ENCODE peak calls at places on chromosome 9, in ten cellular contexts. D is cardiac fibroblast; U is heart right ventricle; R is chondrocyte; Y is activated CD8-positive, alpha-beta memory T cell treated with anti-CD3 and anti-CD28 coated beads, Interleukin-2, amount 50 U/mL, for 48 hours; V is GM06990; E is neural progenitor cell; K is left cardiac atrium; Q is RCC 7860; C is T47D. Z is an unnamed sample.

GRCh38 chr9:79611091-79611614 is 39.4 kb downstream of the TLE4 start:
- DNase-seq in D (peak), U (no peak), R (no peak), Y (no peak), V (peak), E (peak), K (no peak), Q (peak), C (no peak), Z (no peak)

GRCh38 chr9:113386571-113387393 is 10.0 kb upstream of the HDHD3 start:
- DNase-seq in D (no peak), U (no peak), R (no peak), Y (no peak), V (no peak), E (no peak), K (no peak), Q (no peak), C (no peak), Z (no peak)

GRCh38 chr9:111891910-111892499 is 4.6 kb upstream of the UGCG start:
- DNase-seq in D (no peak), U (no peak), R (no peak), Y (no peak), V (no peak), E (no peak), K (no peak), Q (no peak), C (no peak), Z (peak)

GRCh38 chr9:136748201-136748600 is at the start of gene LCN6:
- DNase-seq in D (no peak), U (no peak), R (no peak), Y (no peak), V (no peak), E (no peak), K (peak), Q (no peak), C (no peak), Z (no peak)

GRCh38 chr9:96217756-96218693 is 84.0 kb downstream of the HSD17B3 start:
- DNase-seq in D (peak), U (peak), R (no peak), Y (peak), V (peak), E (peak), K (peak), Q (peak), C (peak), Z (peak)

GRCh38 chr9:107751522-107752235 is 262.1 kb upstream of the KLF4 start:
- DNase-seq in D (peak), U (no peak), R (no peak), Y (no peak), V (peak), E (no peak), K (no peak), Q (peak), C (no peak), Z (peak)

GRCh38 chr9:98786750-98787510 is 9.4 kb downstream of the ANKS6 start:
- DNase-seq in D (no peak), U (no peak), R (no peak), Y (peak), V (no peak), E (no peak), K (no peak), Q (no peak), C (no peak), Z (no peak)

GRCh38 chr9:137619240-137620090 is 660 bp downstream of the EHMT1 start:
- DNase-seq in D (peak), U (no peak), R (no peak), Y (peak), V (peak), E (peak), K (no peak), Q (no peak), C (no peak), Z (peak)

GRCh38 chr9:113154936-113155335 is 4.1 kb downstream of the SLC31A2 start:
- DNase-seq in D (peak), U (no peak), R (no peak), Y (peak), V (no peak), E (no peak), K (no peak), Q (no peak), C (no peak), Z (no peak)

GRCh38 chr9:127742435-127743088 is 7.5 kb upstream of the TOR2A start:
- DNase-seq in D (peak), U (no peak), R (no peak), Y (no peak), V (no peak), E (peak), K (no peak), Q (peak), C (no peak), Z (no peak)

GRCh38 chr9:127930298-127931091 is at the start of gene PIP5KL1:
- DNase-seq in D (peak), U (peak), R (no peak), Y (peak), V (peak), E (peak), K (peak), Q (peak), C (peak), Z (peak)

GRCh38 chr9:14824481-14824880 is 85.7 kb downstream of the FREM1 start:
- DNase-seq in D (no peak), U (no peak), R (no peak), Y (no peak), V (no peak), E (no peak), K (no peak), Q (no peak), C (no peak), Z (no peak)

GRCh38 chr9:113156880-113157279 is 6.1 kb downstream of the SLC31A2 start:
- DNase-seq in D (no peak), U (no peak), R (no peak), Y (no peak), V (no peak), E (no peak), K (no peak), Q (no peak), C (no peak), Z (no peak)

GRCh38 chr9:15423328-15423985 is 781 bp downstream of the SNAPC3 start:
- DNase-seq in D (peak), U (no peak), R (no peak), Y (no peak), V (no peak), E (peak), K (no peak), Q (no peak), C (no peak), Z (peak)

GRCh38 chr9:26132913-26133312 is 454.7 kb upstream of the TUSC1 start:
- DNase-seq in D (no peak), U (no peak), R (no peak), Y (no peak), V (no peak), E (peak), K (no peak), Q (no peak), C (no peak), Z (no peak)

GRCh38 chr9:117416856-117417255 is 2.0 kb upstream of the ASTN2 start:
- DNase-seq in D (no peak), U (no peak), R (no peak), Y (no peak), V (no peak), E (no peak), K (no peak), Q (no peak), C (no peak), Z (no peak)

GRCh38 chr9:36138496-36138895 is 2.0 kb downstream of the GLIPR2 start:
- DNase-seq in D (no peak), U (no peak), R (no peak), Y (no peak), V (no peak), E (no peak), K (no peak), Q (no peak), C (no peak), Z (no peak)

GRCh38 chr9:4048441-4048840 is 251.4 kb downstream of the GLIS3 start:
- DNase-seq in D (peak), U (no peak), R (no peak), Y (no peak), V (no peak), E (peak), K (no peak), Q (peak), C (no peak), Z (peak)

GRCh38 chr9:36625006-36625600 is 52.4 kb downstream of the MELK start:
- DNase-seq in D (peak), U (peak), R (no peak), Y (no peak), V (no peak), E (no peak), K (peak), Q (peak), C (no peak), Z (no peak)

GRCh38 chr9:131012396-131012917 is 3.5 kb downstream of the LAMC3 start:
- DNase-seq in D (no peak), U (no peak), R (no peak), Y (no peak), V (no peak), E (peak), K (no peak), Q (no peak), C (no peak), Z (no peak)

GRCh38 chr9:93826209-93826608 is 128.9 kb downstream of the BARX1 start:
- DNase-seq in D (no peak), U (no peak), R (peak), Y (peak), V (peak), E (no peak), K (no peak), Q (no peak), C (no peak), Z (no peak)

GRCh38 chr9:8259028-8259427 is 459.4 kb upstream of the DMAC1 start:
- DNase-seq in D (no peak), U (no peak), R (no peak), Y (no peak), V (no peak), E (peak), K (no peak), Q (no peak), C (no peak), Z (no peak)

GRCh38 chr9:6414291-6414690 is 1.3 kb downstream of the UHRF2 start:
- DNase-seq in D (peak), U (no peak), R (no peak), Y (no peak), V (no peak), E (peak), K (no peak), Q (no peak), C (peak), Z (peak)

GRCh38 chr9:106526805-106527204 is 336.2 kb upstream of the ZNF462 start:
- DNase-seq in D (no peak), U (no peak), R (no peak), Y (no peak), V (no peak), E (no peak), K (no peak), Q (no peak), C (no peak), Z (no peak)